ENCODE peak calls at places on chromosomes 5 and 9, in six cellular contexts. J is Calu3, R is cardiac muscle cell, Z is brain microvascular endothelial cell, Q is stomach, G is SK-N-SH. I is an unnamed sample.

GRCh38 chr9:91047993-91048607 is 246.5 kb downstream of the SYK start:
- DNase-seq in Q (no peak), G (no peak), J (no peak), R (peak; percentile 73), Z (peak; percentile 89), I (no peak)

GRCh38 chr5:137440800-137441199 is 58.3 kb downstream of the SPOCK1 start:
- DNase-seq in G (no peak), Z (no peak), R (no peak), J (no peak), Q (no peak), I (no peak)

GRCh38 chr5:5352675-5353074 is 69.8 kb upstream of the ICE1 start:
- DNase-seq in J (no peak), Q (no peak), G (no peak), R (no peak), Z (no peak), I (no peak)

GRCh38 chr5:78280261-78280660 is 14.2 kb downstream of the AP3B1 start:
- DNase-seq in Q (no peak), G (no peak), Z (no peak), J (no peak), R (no peak), I (no peak)

GRCh38 chr9:129213551-129213950 is 35.5 kb upstream of the IER5L start:
- DNase-seq in Z (no peak), R (no peak), Q (no peak), J (no peak), G (no peak), I (no peak)

GRCh38 chr5:61632064-61632463 is 300.0 kb downstream of the ZSWIM6 start:
- DNase-seq in R (peak; percentile 18), Z (no peak), G (no peak), J (no peak), Q (no peak), I (no peak)

GRCh38 chr9:133763272-133764183 is 25.4 kb upstream of the SARDH start:
- DNase-seq in Z (peak; percentile 18), G (no peak), Q (peak; percentile 18), J (no peak), R (peak; percentile 40), I (no peak)

GRCh38 chr9:88692837-88693236 is 157.9 kb downstream of the NXNL2 start:
- DNase-seq in R (no peak), Q (no peak), J (no peak), Z (no peak), G (no peak), I (no peak)

GRCh38 chr5:126877011-126877410 is 100.1 kb downstream of the LMNB1 start:
- DNase-seq in Z (no peak), R (peak; percentile 30), G (no peak), J (no peak), Q (no peak), I (no peak)

GRCh38 chr5:148615644-148616283 is 38.6 kb downstream of the HTR4 start:
- DNase-seq in G (no peak), R (no peak), J (no peak), Q (no peak), Z (peak; percentile 31), I (no peak)

GRCh38 chr9:99039388-99040182 is 65.3 kb upstream of the TGFBR1 start:
- DNase-seq in G (no peak), J (no peak), R (no peak), Z (no peak), Q (no peak), I (no peak)

GRCh38 chr9:129490583-129491485 is 130.1 kb downstream of the C9orf50 start:
- DNase-seq in Z (no peak), J (no peak), G (no peak), R (no peak), Q (no peak), I (no peak)

GRCh38 chr5:115179068-115179958 is 9.6 kb upstream of the TRIM36 start:
- DNase-seq in J (peak; percentile 28), R (no peak), Q (no peak), Z (no peak), G (peak; percentile 85), I (peak; percentile 61)

GRCh38 chr5:9340095-9340494 is 205.8 kb downstream of the SEMA5A start:
- DNase-seq in R (peak; percentile 37), Q (no peak), J (no peak), G (no peak), Z (no peak), I (no peak)

GRCh38 chr5:173056783-173057061 is 570 bp downstream of the CREBRF start:
- DNase-seq in R (no peak), G (peak; percentile 88), Q (no peak), J (no peak), Z (no peak), I (peak; percentile 82)

GRCh38 chr5:37723147-37723961 is 116.5 kb downstream of the GDNF start:
- DNase-seq in R (peak; percentile 29), Z (no peak), G (no peak), Q (no peak), J (peak; percentile 38), I (peak; percentile 56)

GRCh38 chr5:156094001-156094400 is 233.0 kb upstream of the SGCD start:
- DNase-seq in G (no peak), R (no peak), J (no peak), Z (no peak), Q (no peak), I (peak; percentile 3)

GRCh38 chr5:123095694-123096120 is 6.7 kb downstream of the PRDM6 start:
- DNase-seq in R (no peak), Z (no peak), J (no peak), G (no peak), Q (no peak), I (no peak)

GRCh38 chr5:178895615-178896571 is at the start of gene ZFP2:
- DNase-seq in J (peak; percentile 68), G (peak; percentile 89), Z (peak; percentile 46), R (peak; percentile 69), Q (peak; percentile 57), I (peak; percentile 74)

GRCh38 chr9:125425176-125425897 is 163.7 kb downstream of the GAPVD1 start:
- DNase-seq in G (no peak), Q (no peak), R (no peak), J (no peak), Z (no peak), I (no peak)

GRCh38 chr5:35405938-35406337 is 175.7 kb upstream of the PRLR start:
- DNase-seq in J (no peak), Q (no peak), Z (no peak), R (no peak), G (no peak), I (no peak)

GRCh38 chr9:121194730-121195129 is 6.9 kb downstream of the RAB14 start:
- DNase-seq in J (no peak), Q (no peak), G (no peak), Z (no peak), R (no peak), I (no peak)

GRCh38 chr5:171388816-171389168 is 1.1 kb downstream of the NPM1 start:
- DNase-seq in G (no peak), J (no peak), Z (no peak), R (no peak), Q (no peak), I (peak; percentile 6)

GRCh38 chr5:83540105-83540504 is 68.6 kb downstream of the VCAN start:
- DNase-seq in Q (no peak), J (no peak), R (no peak), G (no peak), Z (no peak), I (no peak)

GRCh38 chr5:141951341-141951781 is 6.6 kb downstream of the PCDH12 start:
- DNase-seq in R (peak; percentile 19), Z (no peak), J (peak; percentile 47), G (peak; percentile 63), Q (no peak), I (peak; percentile 58)

GRCh38 chr5:67350185-67350584 is 153.6 kb upstream of the CD180 start:
- DNase-seq in G (no peak), R (no peak), J (no peak), Q (no peak), Z (no peak), I (no peak)
- TF ChIP-seq CTCF in G (no peak), R (no peak), J (no peak), Q (no peak), Z (no peak), I (no peak)

DNA sequence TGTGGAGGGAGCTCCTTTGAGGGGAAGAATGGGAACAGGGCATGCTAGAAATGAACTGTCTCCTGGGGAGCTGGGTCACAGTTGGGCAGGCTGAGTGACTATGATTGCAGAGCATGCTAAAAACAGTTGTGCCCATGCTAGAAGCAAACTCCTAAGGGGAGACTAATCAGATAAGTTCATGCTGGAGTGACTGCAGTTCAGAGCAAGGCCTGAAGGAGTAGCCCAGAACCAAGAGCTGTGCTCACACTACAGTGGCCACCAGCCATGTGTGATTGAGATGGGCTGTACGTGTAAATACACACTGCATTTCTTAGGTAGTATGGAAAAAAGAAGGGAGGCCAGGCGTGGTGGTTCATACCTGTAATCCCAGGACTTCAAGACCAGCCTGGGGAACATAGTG is 10.3 kb upstream of the AK1 start:
- DNase-seq in Z (no peak), R (no peak), J (no peak), G (no peak), Q (no peak), I (no peak)
- TF ChIP-seq CTCF in Z (peak; percentile 52), R (no peak), J (no peak), G (no peak), Q (no peak), I (peak; percentile 25)

GRCh38 chr5:76402880-76403712 is at the start of gene IQGAP2:
- DNase-seq in R (peak; percentile 62), J (peak; percentile 85), Q (peak; percentile 83), Z (peak; percentile 22), G (peak; percentile 96), I (peak; percentile 87)
- TF ChIP-seq CTCF in R (peak; percentile 69), J (peak; percentile 79), Q (no peak), Z (peak; percentile 59), G (peak; percentile 74), I (peak; percentile 75)

GRCh38 chr9:14466429-14466818 is 152.5 kb upstream of the NFIB start:
- DNase-seq in R (no peak), G (no peak), Z (no peak), Q (no peak), J (no peak), I (no peak)

GRCh38 chr9:14466828-14467227 is 152.9 kb upstream of the NFIB start:
- DNase-seq in Z (no peak), Q (no peak), G (no peak), J (no peak), R (no peak), I (no peak)

GRCh38 chr9:14467675-14468374 is 153.9 kb upstream of the NFIB start:
- DNase-seq in Z (no peak), R (no peak), Q (no peak), G (no peak), J (no peak), I (no peak)

GRCh38 chr9:14471041-14471440 is 157.1 kb upstream of the NFIB start:
- DNase-seq in G (no peak), J (no peak), Q (no peak), Z (no peak), R (no peak), I (no peak)
- TF ChIP-seq CTCF in G (no peak), J (no peak), Q (no peak), Z (no peak), R (no peak), I (no peak)

DNA sequence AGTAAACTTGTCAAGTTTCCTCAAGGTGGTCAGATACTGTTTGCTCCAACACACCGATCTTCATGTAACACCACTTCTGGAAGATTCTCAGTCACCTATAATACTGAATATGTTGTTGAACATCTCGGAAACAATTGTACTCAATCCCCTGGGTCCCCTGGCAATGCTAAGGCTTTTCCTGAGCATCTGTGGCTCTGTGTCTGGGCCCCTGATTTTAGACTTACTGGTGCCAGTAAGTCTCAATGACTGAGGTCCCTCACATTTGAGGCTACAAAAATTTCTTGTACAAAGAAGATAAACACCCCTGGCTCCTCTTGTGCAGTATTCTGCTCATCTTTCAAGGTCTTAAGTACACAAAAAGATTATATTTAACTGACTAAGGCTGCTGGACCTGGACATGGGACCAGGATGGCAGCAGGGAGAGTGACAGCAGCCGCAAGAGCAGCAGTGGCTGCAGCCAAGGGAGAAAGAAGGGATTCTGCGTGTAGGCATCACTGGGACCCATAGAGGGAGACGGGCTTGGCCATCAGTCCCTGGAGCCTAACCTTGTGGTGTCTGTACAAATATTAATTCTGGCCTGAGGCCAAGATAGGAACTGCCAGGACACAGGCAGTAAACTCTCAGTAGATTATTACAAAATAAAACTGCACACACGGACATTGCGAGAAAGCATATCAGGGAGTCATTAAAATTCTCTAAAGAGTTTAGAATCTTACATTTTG is 49.0 kb upstream of the TNPO1 start:
- DNase-seq in R (peak; percentile 22), G (peak; percentile 60), J (no peak), Q (no peak), Z (peak; percentile 57), I (no peak)
- TF ChIP-seq CTCF in R (no peak), G (no peak), J (no peak), Q (no peak), Z (peak; percentile 46), I (no peak)